ENCODE peak calls at places on chromosomes 13 and 19, in nine cellular contexts. One of them, this sample, is unnamed.

GRCh38 chr13:101178394-101178793 is 237.9 kb downstream of the NALCN start:
- DNase-seq in islet precursor cell: no peak
- DNase-seq in GM12865: no peak
- DNase-seq in activated CD8-positive, alpha-beta memory T cell treated with anti-CD3 and anti-CD28 coated beads, Interleukin-2, amount 10 ng/mL, durations not matched to agents 7 days and 5 days: no peak
- DNase-seq in brain microvascular endothelial cell: no peak
- DNase-seq in T1000: no peak
- DNase-seq in effector memory CD4-positive, alpha-beta T cell: no peak
- DNase-seq in stimulated activated effector memory CD8-positive, alpha-beta T cell treated with anti-CD3 and anti-CD28 coated beads, Interleukin-12 subunit alpha, Interleukin-12 subunit beta, amount 100 ng/mL, for 72 hours: no peak
- DNase-seq in endodermal cell: no peak
- DNase-seq in this sample: no peak

GRCh38 chr13:33441015-33441414 is 155.5 kb upstream of the STARD13 start:
- DNase-seq in islet precursor cell: no peak
- DNase-seq in GM12865: peak; percentile 30
- DNase-seq in activated CD8-positive, alpha-beta memory T cell treated with anti-CD3 and anti-CD28 coated beads, Interleukin-2, amount 10 ng/mL, durations not matched to agents 7 days and 5 days: no peak
- DNase-seq in brain microvascular endothelial cell: no peak
- DNase-seq in T1000: no peak
- DNase-seq in effector memory CD4-positive, alpha-beta T cell: no peak
- DNase-seq in stimulated activated effector memory CD8-positive, alpha-beta T cell treated with anti-CD3 and anti-CD28 coated beads, Interleukin-12 subunit alpha, Interleukin-12 subunit beta, amount 100 ng/mL, for 72 hours: no peak
- DNase-seq in endodermal cell: peak; percentile 64
- DNase-seq in this sample: no peak

GRCh38 chr19:38877781-38878574 is at the start of gene RINL:
- DNase-seq in islet precursor cell: peak; percentile 56
- DNase-seq in GM12865: peak; percentile 85
- DNase-seq in activated CD8-positive, alpha-beta memory T cell treated with anti-CD3 and anti-CD28 coated beads, Interleukin-2, amount 10 ng/mL, durations not matched to agents 7 days and 5 days: peak; percentile 85
- DNase-seq in brain microvascular endothelial cell: no peak
- DNase-seq in T1000: no peak
- DNase-seq in effector memory CD4-positive, alpha-beta T cell: peak; percentile 52
- DNase-seq in stimulated activated effector memory CD8-positive, alpha-beta T cell treated with anti-CD3 and anti-CD28 coated beads, Interleukin-12 subunit alpha, Interleukin-12 subunit beta, amount 100 ng/mL, for 72 hours: peak; percentile 40
- DNase-seq in endodermal cell: peak; percentile 68
- DNase-seq in this sample: peak; percentile 62

GRCh38 chr19:12224676-12225075 is 61.8 kb downstream of the ZNF136 start:
- DNase-seq in islet precursor cell: no peak
- DNase-seq in GM12865: no peak
- DNase-seq in activated CD8-positive, alpha-beta memory T cell treated with anti-CD3 and anti-CD28 coated beads, Interleukin-2, amount 10 ng/mL, durations not matched to agents 7 days and 5 days: no peak
- DNase-seq in brain microvascular endothelial cell: peak; percentile 9
- DNase-seq in T1000: no peak
- DNase-seq in effector memory CD4-positive, alpha-beta T cell: no peak
- DNase-seq in stimulated activated effector memory CD8-positive, alpha-beta T cell treated with anti-CD3 and anti-CD28 coated beads, Interleukin-12 subunit alpha, Interleukin-12 subunit beta, amount 100 ng/mL, for 72 hours: no peak
- DNase-seq in endodermal cell: no peak
- DNase-seq in this sample: no peak

GRCh38 chr19:1063030-1063908 is 3.7 kb upstream of the ARHGAP45 start:
- DNase-seq in islet precursor cell: no peak
- DNase-seq in GM12865: peak; percentile 86
- DNase-seq in activated CD8-positive, alpha-beta memory T cell treated with anti-CD3 and anti-CD28 coated beads, Interleukin-2, amount 10 ng/mL, durations not matched to agents 7 days and 5 days: peak; percentile 84
- DNase-seq in brain microvascular endothelial cell: no peak
- DNase-seq in T1000: peak; percentile 82
- DNase-seq in effector memory CD4-positive, alpha-beta T cell: peak; percentile 67
- DNase-seq in stimulated activated effector memory CD8-positive, alpha-beta T cell treated with anti-CD3 and anti-CD28 coated beads, Interleukin-12 subunit alpha, Interleukin-12 subunit beta, amount 100 ng/mL, for 72 hours: no peak
- DNase-seq in endodermal cell: peak; percentile 77
- DNase-seq in this sample: peak; percentile 68

GRCh38 chr13:112740502-112741131 is 50.8 kb downstream of the ATP11A start:
- DNase-seq in islet precursor cell: peak; percentile 79
- DNase-seq in GM12865: no peak
- DNase-seq in activated CD8-positive, alpha-beta memory T cell treated with anti-CD3 and anti-CD28 coated beads, Interleukin-2, amount 10 ng/mL, durations not matched to agents 7 days and 5 days: no peak
- DNase-seq in brain microvascular endothelial cell: peak; percentile 71
- DNase-seq in T1000: peak; percentile 87
- DNase-seq in effector memory CD4-positive, alpha-beta T cell: no peak
- DNase-seq in stimulated activated effector memory CD8-positive, alpha-beta T cell treated with anti-CD3 and anti-CD28 coated beads, Interleukin-12 subunit alpha, Interleukin-12 subunit beta, amount 100 ng/mL, for 72 hours: no peak
- DNase-seq in endodermal cell: no peak
- DNase-seq in this sample: no peak

GRCh38 chr13:19845758-19846157 is 17.7 kb downstream of the ZMYM5 start:
- DNase-seq in islet precursor cell: peak; percentile 65
- DNase-seq in GM12865: no peak
- DNase-seq in activated CD8-positive, alpha-beta memory T cell treated with anti-CD3 and anti-CD28 coated beads, Interleukin-2, amount 10 ng/mL, durations not matched to agents 7 days and 5 days: no peak
- DNase-seq in brain microvascular endothelial cell: peak; percentile 96
- DNase-seq in T1000: peak; percentile 61
- DNase-seq in effector memory CD4-positive, alpha-beta T cell: no peak
- DNase-seq in stimulated activated effector memory CD8-positive, alpha-beta T cell treated with anti-CD3 and anti-CD28 coated beads, Interleukin-12 subunit alpha, Interleukin-12 subunit beta, amount 100 ng/mL, for 72 hours: no peak
- DNase-seq in endodermal cell: no peak
- DNase-seq in this sample: no peak

GRCh38 chr13:62482351-62482750 is 1066.7 kb upstream of the PCDH20 start:
- DNase-seq in islet precursor cell: no peak
- DNase-seq in GM12865: no peak
- DNase-seq in activated CD8-positive, alpha-beta memory T cell treated with anti-CD3 and anti-CD28 coated beads, Interleukin-2, amount 10 ng/mL, durations not matched to agents 7 days and 5 days: no peak
- DNase-seq in brain microvascular endothelial cell: no peak
- DNase-seq in T1000: no peak
- DNase-seq in effector memory CD4-positive, alpha-beta T cell: no peak
- DNase-seq in stimulated activated effector memory CD8-positive, alpha-beta T cell treated with anti-CD3 and anti-CD28 coated beads, Interleukin-12 subunit alpha, Interleukin-12 subunit beta, amount 100 ng/mL, for 72 hours: no peak
- DNase-seq in endodermal cell: no peak
- DNase-seq in this sample: no peak

GRCh38 chr19:2198317-2198716 is 34.6 kb downstream of the DOT1L start:
- DNase-seq in islet precursor cell: no peak
- DNase-seq in GM12865: no peak
- DNase-seq in activated CD8-positive, alpha-beta memory T cell treated with anti-CD3 and anti-CD28 coated beads, Interleukin-2, amount 10 ng/mL, durations not matched to agents 7 days and 5 days: no peak
- DNase-seq in brain microvascular endothelial cell: no peak
- DNase-seq in T1000: no peak
- DNase-seq in effector memory CD4-positive, alpha-beta T cell: no peak
- DNase-seq in stimulated activated effector memory CD8-positive, alpha-beta T cell treated with anti-CD3 and anti-CD28 coated beads, Interleukin-12 subunit alpha, Interleukin-12 subunit beta, amount 100 ng/mL, for 72 hours: no peak
- DNase-seq in endodermal cell: no peak
- DNase-seq in this sample: no peak

GRCh38 chr19:12800873-12801465 is 631 bp downstream of the PRDX2 start:
- DNase-seq in islet precursor cell: peak; percentile 62
- DNase-seq in GM12865: no peak
- DNase-seq in activated CD8-positive, alpha-beta memory T cell treated with anti-CD3 and anti-CD28 coated beads, Interleukin-2, amount 10 ng/mL, durations not matched to agents 7 days and 5 days: no peak
- DNase-seq in brain microvascular endothelial cell: no peak
- DNase-seq in T1000: no peak
- DNase-seq in effector memory CD4-positive, alpha-beta T cell: no peak
- DNase-seq in stimulated activated effector memory CD8-positive, alpha-beta T cell treated with anti-CD3 and anti-CD28 coated beads, Interleukin-12 subunit alpha, Interleukin-12 subunit beta, amount 100 ng/mL, for 72 hours: no peak
- DNase-seq in endodermal cell: peak; percentile 73
- DNase-seq in this sample: no peak

GRCh38 chr19:41019346-41019745 is 28.3 kb downstream of the CYP2B6 start:
- DNase-seq in islet precursor cell: no peak
- DNase-seq in GM12865: no peak
- DNase-seq in activated CD8-positive, alpha-beta memory T cell treated with anti-CD3 and anti-CD28 coated beads, Interleukin-2, amount 10 ng/mL, durations not matched to agents 7 days and 5 days: no peak
- DNase-seq in brain microvascular endothelial cell: no peak
- DNase-seq in T1000: no peak
- DNase-seq in effector memory CD4-positive, alpha-beta T cell: no peak
- DNase-seq in stimulated activated effector memory CD8-positive, alpha-beta T cell treated with anti-CD3 and anti-CD28 coated beads, Interleukin-12 subunit alpha, Interleukin-12 subunit beta, amount 100 ng/mL, for 72 hours: no peak
- DNase-seq in endodermal cell: peak; percentile 30
- DNase-seq in this sample: no peak

GRCh38 chr13:36919206-36919832 is 719 bp downstream of the SMAD9 start:
- DNase-seq in islet precursor cell: peak; percentile 87
- DNase-seq in GM12865: no peak
- DNase-seq in activated CD8-positive, alpha-beta memory T cell treated with anti-CD3 and anti-CD28 coated beads, Interleukin-2, amount 10 ng/mL, durations not matched to agents 7 days and 5 days: no peak
- DNase-seq in brain microvascular endothelial cell: no peak
- DNase-seq in T1000: peak; percentile 1
- DNase-seq in effector memory CD4-positive, alpha-beta T cell: no peak
- DNase-seq in stimulated activated effector memory CD8-positive, alpha-beta T cell treated with anti-CD3 and anti-CD28 coated beads, Interleukin-12 subunit alpha, Interleukin-12 subunit beta, amount 100 ng/mL, for 72 hours: no peak
- DNase-seq in endodermal cell: peak; percentile 79
- DNase-seq in this sample: no peak

GRCh38 chr13:27117158-27117557 is 54.5 kb downstream of the USP12 start:
- DNase-seq in islet precursor cell: no peak
- DNase-seq in GM12865: no peak
- DNase-seq in activated CD8-positive, alpha-beta memory T cell treated with anti-CD3 and anti-CD28 coated beads, Interleukin-2, amount 10 ng/mL, durations not matched to agents 7 days and 5 days: no peak
- DNase-seq in brain microvascular endothelial cell: no peak
- DNase-seq in T1000: no peak
- DNase-seq in effector memory CD4-positive, alpha-beta T cell: no peak
- DNase-seq in stimulated activated effector memory CD8-positive, alpha-beta T cell treated with anti-CD3 and anti-CD28 coated beads, Interleukin-12 subunit alpha, Interleukin-12 subunit beta, amount 100 ng/mL, for 72 hours: no peak
- DNase-seq in endodermal cell: no peak
- DNase-seq in this sample: no peak

GRCh38 chr13:27599096-27599495 is 21.2 kb downstream of the LNX2 start:
- DNase-seq in islet precursor cell: no peak
- DNase-seq in GM12865: no peak
- DNase-seq in activated CD8-positive, alpha-beta memory T cell treated with anti-CD3 and anti-CD28 coated beads, Interleukin-2, amount 10 ng/mL, durations not matched to agents 7 days and 5 days: no peak
- DNase-seq in brain microvascular endothelial cell: no peak
- DNase-seq in T1000: no peak
- DNase-seq in effector memory CD4-positive, alpha-beta T cell: no peak
- DNase-seq in stimulated activated effector memory CD8-positive, alpha-beta T cell treated with anti-CD3 and anti-CD28 coated beads, Interleukin-12 subunit alpha, Interleukin-12 subunit beta, amount 100 ng/mL, for 72 hours: no peak
- DNase-seq in endodermal cell: no peak
- DNase-seq in this sample: no peak

GRCh38 chr13:91304740-91305139 is 42.7 kb upstream of the MIR17HG start:
- DNase-seq in islet precursor cell: no peak
- DNase-seq in GM12865: no peak
- DNase-seq in activated CD8-positive, alpha-beta memory T cell treated with anti-CD3 and anti-CD28 coated beads, Interleukin-2, amount 10 ng/mL, durations not matched to agents 7 days and 5 days: no peak
- DNase-seq in brain microvascular endothelial cell: no peak
- DNase-seq in T1000: no peak
- DNase-seq in effector memory CD4-positive, alpha-beta T cell: no peak
- DNase-seq in stimulated activated effector memory CD8-positive, alpha-beta T cell treated with anti-CD3 and anti-CD28 coated beads, Interleukin-12 subunit alpha, Interleukin-12 subunit beta, amount 100 ng/mL, for 72 hours: no peak
- DNase-seq in endodermal cell: no peak
- DNase-seq in this sample: no peak

GRCh38 chr19:54728167-54728566 is 3.9 kb downstream of the KIR3DL3 start:
- DNase-seq in islet precursor cell: no peak
- DNase-seq in GM12865: no peak
- DNase-seq in activated CD8-positive, alpha-beta memory T cell treated with anti-CD3 and anti-CD28 coated beads, Interleukin-2, amount 10 ng/mL, durations not matched to agents 7 days and 5 days: no peak
- DNase-seq in brain microvascular endothelial cell: no peak
- DNase-seq in T1000: no peak
- DNase-seq in effector memory CD4-positive, alpha-beta T cell: no peak
- DNase-seq in stimulated activated effector memory CD8-positive, alpha-beta T cell treated with anti-CD3 and anti-CD28 coated beads, Interleukin-12 subunit alpha, Interleukin-12 subunit beta, amount 100 ng/mL, for 72 hours: no peak
- DNase-seq in endodermal cell: no peak
- DNase-seq in this sample: no peak

GRCh38 chr13:85728831-85729230 is 70.4 kb downstream of the SLITRK6 start:
- DNase-seq in islet precursor cell: no peak
- DNase-seq in GM12865: no peak
- DNase-seq in activated CD8-positive, alpha-beta memory T cell treated with anti-CD3 and anti-CD28 coated beads, Interleukin-2, amount 10 ng/mL, durations not matched to agents 7 days and 5 days: no peak
- DNase-seq in brain microvascular endothelial cell: no peak
- DNase-seq in T1000: no peak
- DNase-seq in effector memory CD4-positive, alpha-beta T cell: no peak
- DNase-seq in stimulated activated effector memory CD8-positive, alpha-beta T cell treated with anti-CD3 and anti-CD28 coated beads, Interleukin-12 subunit alpha, Interleukin-12 subunit beta, amount 100 ng/mL, for 72 hours: no peak
- DNase-seq in endodermal cell: no peak
- DNase-seq in this sample: no peak

GRCh38 chr19:294819-295686 is 3.9 kb upstream of the PLPP2 start:
- DNase-seq in islet precursor cell: peak; percentile 75
- DNase-seq in GM12865: peak; percentile 24
- DNase-seq in activated CD8-positive, alpha-beta memory T cell treated with anti-CD3 and anti-CD28 coated beads, Interleukin-2, amount 10 ng/mL, durations not matched to agents 7 days and 5 days: peak; percentile 55
- DNase-seq in brain microvascular endothelial cell: peak; percentile 18
- DNase-seq in T1000: no peak
- DNase-seq in effector memory CD4-positive, alpha-beta T cell: no peak
- DNase-seq in stimulated activated effector memory CD8-positive, alpha-beta T cell treated with anti-CD3 and anti-CD28 coated beads, Interleukin-12 subunit alpha, Interleukin-12 subunit beta, amount 100 ng/mL, for 72 hours: peak; percentile 31
- DNase-seq in endodermal cell: peak; percentile 91
- DNase-seq in this sample: peak; percentile 24

GRCh38 chr13:25699600-25699999 is 327.8 kb downstream of the ATP8A2 start:
- DNase-seq in islet precursor cell: no peak
- DNase-seq in GM12865: no peak
- DNase-seq in activated CD8-positive, alpha-beta memory T cell treated with anti-CD3 and anti-CD28 coated beads, Interleukin-2, amount 10 ng/mL, durations not matched to agents 7 days and 5 days: no peak
- DNase-seq in brain microvascular endothelial cell: no peak
- DNase-seq in T1000: no peak
- DNase-seq in effector memory CD4-positive, alpha-beta T cell: no peak
- DNase-seq in stimulated activated effector memory CD8-positive, alpha-beta T cell treated with anti-CD3 and anti-CD28 coated beads, Interleukin-12 subunit alpha, Interleukin-12 subunit beta, amount 100 ng/mL, for 72 hours: no peak
- DNase-seq in endodermal cell: no peak
- DNase-seq in this sample: no peak

GRCh38 chr13:113029487-113030258 is 60.7 kb downstream of the MCF2L start:
- DNase-seq in islet precursor cell: peak; percentile 83
- DNase-seq in GM12865: peak; percentile 8
- DNase-seq in activated CD8-positive, alpha-beta memory T cell treated with anti-CD3 and anti-CD28 coated beads, Interleukin-2, amount 10 ng/mL, durations not matched to agents 7 days and 5 days: peak; percentile 61
- DNase-seq in brain microvascular endothelial cell: no peak
- DNase-seq in T1000: no peak
- DNase-seq in effector memory CD4-positive, alpha-beta T cell: peak; percentile 17
- DNase-seq in stimulated activated effector memory CD8-positive, alpha-beta T cell treated with anti-CD3 and anti-CD28 coated beads, Interleukin-12 subunit alpha, Interleukin-12 subunit beta, amount 100 ng/mL, for 72 hours: peak; percentile 53
- DNase-seq in endodermal cell: peak; percentile 95
- DNase-seq in this sample: peak; percentile 21

GRCh38 chr19:55206664-55207500 is 2.4 kb downstream of the PTPRH start:
- DNase-seq in islet precursor cell: peak; percentile 96
- DNase-seq in GM12865: no peak
- DNase-seq in activated CD8-positive, alpha-beta memory T cell treated with anti-CD3 and anti-CD28 coated beads, Interleukin-2, amount 10 ng/mL, durations not matched to agents 7 days and 5 days: peak; percentile 64
- DNase-seq in brain microvascular endothelial cell: peak; percentile 91
- DNase-seq in T1000: peak; percentile 68
- DNase-seq in effector memory CD4-positive, alpha-beta T cell: no peak
- DNase-seq in stimulated activated effector memory CD8-positive, alpha-beta T cell treated with anti-CD3 and anti-CD28 coated beads, Interleukin-12 subunit alpha, Interleukin-12 subunit beta, amount 100 ng/mL, for 72 hours: no peak
- DNase-seq in endodermal cell: peak; percentile 92
- DNase-seq in this sample: peak; percentile 22

GRCh38 chr13:41059466-41059865 is 1.8 kb upstream of the WBP4 start:
- DNase-seq in islet precursor cell: no peak
- DNase-seq in GM12865: peak; percentile 25
- DNase-seq in activated CD8-positive, alpha-beta memory T cell treated with anti-CD3 and anti-CD28 coated beads, Interleukin-2, amount 10 ng/mL, durations not matched to agents 7 days and 5 days: no peak
- DNase-seq in brain microvascular endothelial cell: no peak
- DNase-seq in T1000: no peak
- DNase-seq in effector memory CD4-positive, alpha-beta T cell: no peak
- DNase-seq in stimulated activated effector memory CD8-positive, alpha-beta T cell treated with anti-CD3 and anti-CD28 coated beads, Interleukin-12 subunit alpha, Interleukin-12 subunit beta, amount 100 ng/mL, for 72 hours: no peak
- DNase-seq in endodermal cell: no peak
- DNase-seq in this sample: no peak

GRCh38 chr13:86986448-86986847 is 684.7 kb upstream of the SLITRK5 start:
- DNase-seq in islet precursor cell: no peak
- DNase-seq in GM12865: no peak
- DNase-seq in activated CD8-positive, alpha-beta memory T cell treated with anti-CD3 and anti-CD28 coated beads, Interleukin-2, amount 10 ng/mL, durations not matched to agents 7 days and 5 days: no peak
- DNase-seq in brain microvascular endothelial cell: no peak
- DNase-seq in T1000: no peak
- DNase-seq in effector memory CD4-positive, alpha-beta T cell: no peak
- DNase-seq in stimulated activated effector memory CD8-positive, alpha-beta T cell treated with anti-CD3 and anti-CD28 coated beads, Interleukin-12 subunit alpha, Interleukin-12 subunit beta, amount 100 ng/mL, for 72 hours: no peak
- DNase-seq in endodermal cell: no peak
- DNase-seq in this sample: no peak

GRCh38 chr13:27273658-27274425 is 3.2 kb downstream of the RASL11A start:
- DNase-seq in islet precursor cell: no peak
- DNase-seq in GM12865: no peak
- DNase-seq in activated CD8-positive, alpha-beta memory T cell treated with anti-CD3 and anti-CD28 coated beads, Interleukin-2, amount 10 ng/mL, durations not matched to agents 7 days and 5 days: no peak
- DNase-seq in brain microvascular endothelial cell: peak; percentile 85
- DNase-seq in T1000: no peak
- DNase-seq in effector memory CD4-positive, alpha-beta T cell: no peak
- DNase-seq in stimulated activated effector memory CD8-positive, alpha-beta T cell treated with anti-CD3 and anti-CD28 coated beads, Interleukin-12 subunit alpha, Interleukin-12 subunit beta, amount 100 ng/mL, for 72 hours: no peak
- DNase-seq in endodermal cell: peak; percentile 12
- DNase-seq in this sample: no peak

GRCh38 chr19:39155114-39155700 is 29.6 kb downstream of the PAK4 start:
- DNase-seq in islet precursor cell: no peak
- DNase-seq in GM12865: no peak
- DNase-seq in activated CD8-positive, alpha-beta memory T cell treated with anti-CD3 and anti-CD28 coated beads, Interleukin-2, amount 10 ng/mL, durations not matched to agents 7 days and 5 days: no peak
- DNase-seq in brain microvascular endothelial cell: no peak
- DNase-seq in T1000: no peak
- DNase-seq in effector memory CD4-positive, alpha-beta T cell: no peak
- DNase-seq in stimulated activated effector memory CD8-positive, alpha-beta T cell treated with anti-CD3 and anti-CD28 coated beads, Interleukin-12 subunit alpha, Interleukin-12 subunit beta, amount 100 ng/mL, for 72 hours: no peak
- DNase-seq in endodermal cell: peak; percentile 59
- DNase-seq in this sample: no peak

GRCh38 chr13:45564108-45564507 is 51.4 kb downstream of the ERICH6B start:
- DNase-seq in islet precursor cell: peak; percentile 67
- DNase-seq in GM12865: no peak
- DNase-seq in activated CD8-positive, alpha-beta memory T cell treated with anti-CD3 and anti-CD28 coated beads, Interleukin-2, amount 10 ng/mL, durations not matched to agents 7 days and 5 days: no peak
- DNase-seq in brain microvascular endothelial cell: peak; percentile 54
- DNase-seq in T1000: no peak
- DNase-seq in effector memory CD4-positive, alpha-beta T cell: no peak
- DNase-seq in stimulated activated effector memory CD8-positive, alpha-beta T cell treated with anti-CD3 and anti-CD28 coated beads, Interleukin-12 subunit alpha, Interleukin-12 subunit beta, amount 100 ng/mL, for 72 hours: no peak
- DNase-seq in endodermal cell: peak; percentile 20
- DNase-seq in this sample: no peak

This sample was measured in activated T-helper 2 cell treated with anti-CD3 and anti-CD28 coated beads, Interferon-gamma antibody, Interleukin-2, Interleukin-4, amounts not matched to agents 10 μg/mL and 5 μg/mL and 100 μg/mL, durations not matched to agents 14 hours and 24 hours and 36 hours.